ENCODE peak calls at places on chromosomes 4 and X, in five cellular contexts. T is astrocyte, S is fibroblast of lung, I is A549, O is body of pancreas. Y is an unnamed sample.
A peak's percentile ranks its signal among the peaks of the same experiment; 100 is the strongest.

GRCh38 chrX:368811-369562 is 17.7 kb downstream of the PPP2R3B start:
- DNase-seq in T (peak; percentile 36), O (no peak), I (peak; percentile 43), S (no peak), Y (no peak)

GRCh38 chr4:185582651-185583400 is 47.5 kb upstream of the PDLIM3 start:
- DNase-seq in S (no peak), O (no peak), T (no peak), I (no peak), Y (no peak)

GRCh38 chrX:103687073-103687695 is 685 bp upstream of the MORF4L2 start:
- DNase-seq in T (peak; percentile 67), I (peak; percentile 86), O (peak; percentile 85), S (no peak), Y (peak; percentile 89)

GRCh38 chrX:1659664-1660461 is 45.0 kb downstream of the ASMT start:
- DNase-seq in S (no peak), T (no peak), I (no peak), O (no peak), Y (no peak)

GRCh38 chr4:36761625-36762024 is 480.2 kb downstream of the DTHD1 start:
- DNase-seq in O (no peak), S (no peak), I (no peak), T (no peak), Y (no peak)

GRCh38 chr4:41212221-41213203 is 1.8 kb downstream of the APBB2 start:
- DNase-seq in I (peak; percentile 69), T (peak; percentile 59), O (peak; percentile 58), S (peak; percentile 81), Y (peak; percentile 56)

GRCh38 chrX:7801706-7802105 is 41.3 kb upstream of the VCX start:
- DNase-seq in T (no peak), S (no peak), I (no peak), O (no peak), Y (no peak)

GRCh38 chr4:127364397-127364796 is 268.4 kb upstream of the INTU start:
- DNase-seq in I (no peak), S (no peak), T (no peak), O (no peak), Y (peak; percentile 29)

GRCh38 chr4:141643557-141643956 is 7.2 kb downstream of the IL15 start:
- DNase-seq in O (no peak), T (peak; percentile 83), I (peak; percentile 57), S (peak; percentile 66), Y (no peak)

GRCh38 chrX:129534816-129535578 is 5.1 kb upstream of the OCRL start:
- DNase-seq in T (peak; percentile 32), I (no peak), S (no peak), O (no peak), Y (no peak)

DNA sequence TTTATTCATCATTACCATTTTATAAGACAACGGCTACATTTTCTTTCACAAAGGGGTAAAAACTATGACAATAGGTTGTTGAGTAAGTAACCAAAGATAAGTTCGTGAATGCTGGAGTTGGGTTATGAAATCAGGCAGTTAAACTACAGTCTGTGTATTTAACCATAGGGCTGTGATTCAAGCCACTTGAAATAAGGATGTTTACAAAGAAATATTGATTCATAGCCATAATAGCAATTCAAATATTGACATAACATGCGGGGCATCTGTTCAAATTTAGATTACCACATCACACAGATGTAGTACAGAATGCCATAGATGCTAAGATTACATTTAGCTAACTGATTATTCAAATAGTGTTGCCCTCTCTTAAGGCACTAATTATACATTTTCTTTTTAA is 364.1 kb downstream of the FSTL5 start:
- DNase-seq in I (peak; percentile 56), T (peak; percentile 47), S (peak; percentile 15), O (no peak), Y (no peak)
- H3K9me3 ChIP-seq in I (peaks cover 3% of the 10 kb centered on the region), T (no peaks in the 10 kb centered on the region), S (no peaks in the 10 kb centered on the region), O (no peaks in the 10 kb centered on the region), Y (no peaks in the 10 kb centered on the region)

GRCh38 chr4:42607011-42607726 is 49.7 kb downstream of the ATP8A1 start:
- DNase-seq in O (no peak), S (no peak), T (no peak), I (no peak), Y (no peak)
- H3K4me1 ChIP-seq in O (no peaks in the 10 kb centered on the region), S (no peaks in the 10 kb centered on the region), T (no peaks in the 10 kb centered on the region), I (no peaks in the 10 kb centered on the region), Y (no peaks in the 10 kb centered on the region)

GRCh38 chrX:40176979-40177430 is 79.2 kb upstream of the BCOR start:
- DNase-seq in T (no peak), S (no peak), I (no peak), O (peak; percentile 37), Y (no peak)
- TF ChIP-seq CTCF in T (no peak), S (no peak), I (no peak), O (peak; percentile 12), Y (no peak)

GRCh38 chr4:14465057-14465456 is 537.2 kb upstream of the CPEB2 start:
- DNase-seq in T (no peak), O (no peak), S (no peak), I (no peak), Y (no peak)

DNA sequence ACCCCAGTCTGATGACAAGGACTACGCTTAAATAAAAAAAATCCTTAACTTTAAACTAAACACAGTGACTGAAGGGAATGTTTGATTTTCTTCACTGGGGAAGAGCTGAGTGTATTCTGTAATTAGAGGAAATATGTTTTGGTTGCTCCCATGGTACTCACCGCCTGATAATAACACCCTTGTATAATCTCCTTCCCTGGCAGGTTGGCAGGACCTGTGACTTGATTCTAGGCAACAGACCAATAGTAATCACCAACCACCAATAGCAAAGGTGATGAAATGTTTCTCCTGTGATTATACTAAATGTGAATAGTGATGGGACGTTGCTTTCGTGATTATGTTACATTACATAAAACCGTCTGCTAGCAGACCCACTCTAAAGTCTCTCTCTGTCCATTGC is 536.8 kb upstream of the CPEB2 start:
- DNase-seq in T (no peak), O (no peak), S (no peak), I (no peak), Y (no peak)
- H3K9me3 ChIP-seq in T (no peaks in the 10 kb centered on the region), O (no peaks in the 10 kb centered on the region), S (no peaks in the 10 kb centered on the region), I (no peaks in the 10 kb centered on the region), Y (no peaks in the 10 kb centered on the region)

GRCh38 chr4:89314291-89314690 is 6.7 kb upstream of the GPRIN3 start:
- DNase-seq in S (peak; percentile 24), O (no peak), T (no peak), I (no peak), Y (no peak)

GRCh38 chr4:89316187-89316586 is 8.6 kb upstream of the GPRIN3 start:
- DNase-seq in T (no peak), O (no peak), I (no peak), S (peak; percentile 8), Y (no peak)

GRCh38 chr4:89312066-89312465 is 4.5 kb upstream of the GPRIN3 start:
- DNase-seq in S (peak; percentile 21), I (no peak), O (peak; percentile 37), T (peak; percentile 36), Y (no peak)

GRCh38 chr4:89319756-89320155 is 12.2 kb upstream of the GPRIN3 start:
- DNase-seq in S (no peak), O (no peak), T (peak; percentile 22), I (no peak), Y (no peak)

GRCh38 chr4:89316931-89317366 is 9.3 kb upstream of the GPRIN3 start:
- DNase-seq in T (peak; percentile 65), S (peak; percentile 21), I (peak; percentile 34), O (no peak), Y (no peak)
- H3K4me1 ChIP-seq in T (no peaks in the 10 kb centered on the region), S (peaks cover 2% of the 10 kb centered on the region), I (peaks cover 15% of the 10 kb centered on the region), O (no peaks in the 10 kb centered on the region), Y (no peaks in the 10 kb centered on the region)

GRCh38 chr4:13298655-13299054 is 185.5 kb downstream of the RAB28 start:
- DNase-seq in T (no peak), O (no peak), S (peak; percentile 33), I (no peak), Y (no peak)
- TF ChIP-seq CTCF in T (no peak), O (no peak), S (no peak), I (no peak), Y (no peak)

GRCh38 chr4:40065010-40065409 is 8.4 kb downstream of the N4BP2 start:
- DNase-seq in S (no peak), O (no peak), T (no peak), I (no peak), Y (no peak)
- H3K9me3 ChIP-seq in S (no peaks in the 10 kb centered on the region), O (no peaks in the 10 kb centered on the region), T (no peaks in the 10 kb centered on the region), I (no peaks in the 10 kb centered on the region), Y (no peaks in the 10 kb centered on the region)

DNA sequence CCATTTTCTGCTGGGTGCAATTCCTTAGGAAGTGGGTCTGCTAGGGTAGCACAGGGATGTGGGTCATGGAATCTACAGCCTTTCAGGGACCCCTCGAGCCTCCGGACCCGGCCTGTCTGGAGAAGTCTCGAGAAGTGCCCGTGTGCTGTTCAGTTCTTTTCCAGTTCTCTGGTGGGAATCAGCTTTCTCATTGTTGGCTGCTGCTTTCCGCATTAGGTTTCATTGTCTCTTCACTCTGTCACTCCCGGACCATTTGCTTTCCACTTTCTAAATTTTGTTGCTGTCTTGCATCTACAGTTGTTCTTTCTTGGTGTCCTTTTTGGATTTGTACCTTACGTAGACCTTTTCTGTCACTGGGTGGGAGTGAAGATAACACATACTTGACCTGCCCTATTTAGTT is 6.1 kb downstream of the RAB9A start:
- DNase-seq in T (no peak), I (no peak), O (no peak), S (no peak), Y (no peak)
- H3K4me1 ChIP-seq in T (peaks cover 31% of the 10 kb centered on the region), I (peaks cover 47% of the 10 kb centered on the region), O (peaks cover 64% of the 10 kb centered on the region), S (no peaks in the 10 kb centered on the region), Y (peaks cover 5% of the 10 kb centered on the region)